ENCODE peak calls at places on chromosomes 13 and 19, in six cellular contexts. W is ovary, N is lower leg skin, H is K562, O is Peyer's patch, J is A549. B is an unnamed sample.

GRCh38 chr19:40443131-40443929 is 805 bp downstream of the SERTAD3 start:
- DNase-seq in W (peak; percentile 100), N (peak; percentile 100), H (peak; percentile 100), O (peak; percentile 100), J (peak; percentile 100), B (peak; percentile 98)

GRCh38 chr19:34120846-34121639 is 51.3 kb upstream of the LSM14A start:
- DNase-seq in W (no peak), N (no peak), H (peak; percentile 60), O (no peak), J (peak; percentile 77), B (peak; percentile 45)

GRCh38 chr13:101474419-101474957 is 22.0 kb downstream of the ITGBL1 start:
- DNase-seq in W (no peak), N (no peak), H (no peak), O (no peak), J (peak; percentile 58), B (no peak)

GRCh38 chr19:38862321-38863059 is 12.7 kb upstream of the HNRNPL start:
- DNase-seq in W (no peak), N (peak; percentile 83), H (peak; percentile 77), O (no peak), J (peak; percentile 79), B (no peak)

GRCh38 chr19:1853295-1854031 is 5.2 kb upstream of the REXO1 start:
- DNase-seq in W (peak; percentile 59), N (peak; percentile 79), H (peak; percentile 94), O (peak; percentile 79), J (peak; percentile 89), B (peak; percentile 95)

GRCh38 chr13:102132896-102133295 is 269.0 kb downstream of the FGF14 start:
- DNase-seq in W (no peak), N (no peak), H (no peak), O (no peak), J (no peak), B (no peak)

GRCh38 chr13:21742041-21742440 is 71.2 kb downstream of the FGF9 start:
- DNase-seq in W (no peak), N (no peak), H (no peak), O (no peak), J (no peak), B (no peak)

GRCh38 chr19:1473056-1473400 is 6.0 kb downstream of the C19orf25 start:
- DNase-seq in W (no peak), N (no peak), H (no peak), O (no peak), J (no peak), B (no peak)

GRCh38 chr13:87172166-87172825 is 498.9 kb upstream of the SLITRK5 start:
- DNase-seq in W (no peak), N (no peak), H (no peak), O (no peak), J (no peak), B (no peak)

GRCh38 chr19:38229585-38230073 is 5.6 kb upstream of the DPF1 start:
- DNase-seq in W (no peak), N (no peak), H (peak; percentile 94), O (peak; percentile 36), J (peak; percentile 89), B (peak; percentile 87)

GRCh38 chr13:110915874-110916670 is 1.2 kb upstream of the ANKRD10 start:
- DNase-seq in W (no peak), N (no peak), H (no peak), O (no peak), J (no peak), B (no peak)

GRCh38 chr13:109897988-109898623 is 111.7 kb upstream of the IRS2 start:
- DNase-seq in W (no peak), N (no peak), H (no peak), O (no peak), J (no peak), B (no peak)

GRCh38 chr13:66994097-66994496 is 236.0 kb downstream of the PCDH9 start:
- DNase-seq in W (peak; percentile 16), N (no peak), H (peak; percentile 78), O (peak; percentile 30), J (peak; percentile 91), B (peak; percentile 29)

GRCh38 chr13:79973533-79973963 is 367.4 kb downstream of the SPRY2 start:
- DNase-seq in W (peak; percentile 19), N (no peak), H (peak; percentile 3), O (no peak), J (peak; percentile 27), B (no peak)

GRCh38 chr13:62510906-62511655 is 1095.4 kb upstream of the PCDH20 start:
- DNase-seq in W (no peak), N (no peak), H (no peak), O (no peak), J (no peak), B (no peak)

GRCh38 chr13:51267581-51267980 is 45.4 kb downstream of the FAM124A start:
- DNase-seq in W (no peak), N (no peak), H (no peak), O (no peak), J (no peak), B (no peak)

GRCh38 chr19:23916991-23917390 is 2.3 kb downstream of the ZNF726 start:
- DNase-seq in W (no peak), N (no peak), H (peak; percentile 12), O (no peak), J (no peak), B (no peak)

GRCh38 chr19:16098821-16099220 is 12.9 kb upstream of the RAB8A start:
- DNase-seq in W (no peak), N (no peak), H (no peak), O (no peak), J (no peak), B (no peak)

GRCh38 chr19:16100524-16100923 is 11.2 kb upstream of the RAB8A start:
- DNase-seq in W (no peak), N (no peak), H (no peak), O (no peak), J (no peak), B (no peak)

GRCh38 chr19:16106121-16106520 is 5.6 kb upstream of the RAB8A start:
- DNase-seq in W (no peak), N (no peak), H (peak; percentile 28), O (no peak), J (peak; percentile 66), B (peak; percentile 58)

DNA sequence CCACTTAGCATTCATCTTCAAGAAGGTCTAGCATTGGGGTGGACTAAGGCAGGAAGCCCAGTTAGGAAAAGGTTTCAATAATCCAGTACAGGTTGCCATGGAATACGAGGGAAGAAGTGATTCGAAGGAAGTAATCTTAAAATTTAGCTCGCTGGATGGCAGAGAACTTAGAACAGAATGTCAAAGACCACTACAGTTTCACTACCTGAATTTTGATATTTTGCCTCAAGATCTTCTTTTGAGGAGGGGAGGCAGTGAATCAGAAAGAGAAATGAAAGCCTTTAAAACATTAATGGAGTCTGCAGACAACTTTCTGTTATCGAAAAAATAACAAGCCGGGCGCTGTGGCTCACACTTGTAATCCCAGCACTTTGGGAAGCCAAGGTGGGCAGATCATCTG is 7.0 kb upstream of the RAB8A start:
- DNase-seq in W (no peak), N (no peak), H (no peak), O (no peak), J (no peak), B (no peak)
- TF ChIP-seq POLR2A in W (no peak), N (no peak), H (no peak), O (no peak), J (no peak), B (no peak)

GRCh38 chr13:75378301-75378700 is 103.7 kb downstream of the TBC1D4 start:
- DNase-seq in W (no peak), N (no peak), H (no peak), O (no peak), J (no peak), B (no peak)
- TF ChIP-seq POLR2A in W (no peak), N (no peak), H (no peak), O (no peak), J (no peak), B (no peak)

GRCh38 chr13:113979791-113980471 is 6.1 kb upstream of the C13orf46 start:
- DNase-seq in W (no peak), N (no peak), H (no peak), O (no peak), J (no peak), B (no peak)
- TF ChIP-seq POLR2A in W (no peak), N (no peak), H (no peak), O (no peak), J (no peak), B (no peak)

GRCh38 chr13:45149964-45150363 is 29.7 kb downstream of the GTF2F2 start:
- DNase-seq in W (no peak), N (no peak), H (no peak), O (no peak), J (no peak), B (no peak)
- TF ChIP-seq POLR2A in W (no peak), N (no peak), H (no peak), O (no peak), J (no peak), B (no peak)

GRCh38 chr19:44846455-44847143 is 502 bp downstream of the NECTIN2 start:
- DNase-seq in W (peak; percentile 72), N (peak; percentile 52), H (peak; percentile 12), O (no peak), J (no peak), B (no peak)
- TF ChIP-seq POLR2A in W (no peak), N (no peak), H (no peak), O (no peak), J (no peak), B (no peak)

GRCh38 chr19:44092108-44092507 is 2.1 kb upstream of the ZNF224 start:
- DNase-seq in W (no peak), N (no peak), H (no peak), O (no peak), J (no peak), B (no peak)

GRCh38 chr19:44093931-44094765 is at the start of gene ZNF224:
- DNase-seq in W (peak; percentile 90), N (peak; percentile 90), H (peak; percentile 94), O (peak; percentile 90), J (peak; percentile 94), B (peak; percentile 95)
- TF ChIP-seq POLR2A in W (peak; percentile 35), N (no peak), H (peak; percentile 74), O (no peak), J (peak; percentile 34), B (peak; percentile 59)

GRCh38 chr19:16575282-16575681 is 3.1 kb upstream of the SLC35E1 start:
- DNase-seq in W (no peak), N (no peak), H (no peak), O (no peak), J (no peak), B (no peak)
- TF ChIP-seq POLR2A in W (no peak), N (no peak), H (no peak), O (no peak), J (no peak), B (no peak)